ENCODE peak calls at places on chromosomes 16 and 17, in four cellular contexts. Q is GM12878, W is HCT116, M is H1. I is an unnamed sample.

GRCh38 chr17:46822388-46822921 is 4.0 kb upstream of the WNT3 start:
- DNase-seq in Q (no peak), W (peak; percentile 12), M (peak; percentile 95), I (no peak)

GRCh38 chr16:76222087-76222486 is 55.1 kb upstream of the CNTNAP4 start:
- DNase-seq in W (no peak), M (no peak), Q (no peak), I (no peak)

GRCh38 chr16:15704545-15704987 is 54.5 kb downstream of the NDE1 start:
- DNase-seq in M (peak; percentile 92), W (peak; percentile 39), Q (no peak), I (peak; percentile 77)

GRCh38 chr17:61174310-61174709 is 225.3 kb upstream of the TBX2 start:
- DNase-seq in W (no peak), M (no peak), Q (no peak), I (no peak)

GRCh38 chr17:8825802-8826201 is 26.6 kb upstream of the MFSD6L start:
- DNase-seq in W (no peak), M (peak; percentile 14), Q (no peak), I (no peak)

GRCh38 chr17:968812-969766 is 10.5 kb downstream of the NXN start:
- DNase-seq in W (peak; percentile 62), Q (no peak), M (no peak), I (peak; percentile 34)

GRCh38 chr17:79616801-79617200 is 6.0 kb upstream of the RBFOX3 start:
- DNase-seq in W (no peak), M (no peak), Q (no peak), I (no peak)

GRCh38 chr17:81832608-81833159 is 407 bp downstream of the MCRIP1 start:
- DNase-seq in W (no peak), Q (no peak), M (peak; percentile 71), I (peak; percentile 75)

GRCh38 chr17:44917456-44917855 is 2.2 kb upstream of the GFAP start:
- DNase-seq in M (no peak), Q (no peak), W (no peak), I (no peak)

GRCh38 chr17:923633-924032 is 55.9 kb downstream of the NXN start:
- DNase-seq in W (no peak), M (no peak), Q (no peak), I (no peak)

GRCh38 chr17:41689497-41690299 is 1.0 kb downstream of the EIF1 start:
- DNase-seq in W (no peak), Q (no peak), M (peak; percentile 70), I (peak; percentile 43)

GRCh38 chr17:4947411-4948165 is 742 bp downstream of the PFN1 start:
- DNase-seq in W (no peak), Q (no peak), M (peak; percentile 74), I (peak; percentile 81)
- TF ChIP-seq YY1 in W (no peak), Q (peak; percentile 43), M (no peak), I (no peak)

GRCh38 chr16:66693088-66693487 is 3.5 kb downstream of the CMTM4 start:
- DNase-seq in Q (no peak), M (no peak), W (no peak), I (no peak)
- TF ChIP-seq YY1 in Q (no peak), M (no peak), W (no peak), I (no peak)

DNA sequence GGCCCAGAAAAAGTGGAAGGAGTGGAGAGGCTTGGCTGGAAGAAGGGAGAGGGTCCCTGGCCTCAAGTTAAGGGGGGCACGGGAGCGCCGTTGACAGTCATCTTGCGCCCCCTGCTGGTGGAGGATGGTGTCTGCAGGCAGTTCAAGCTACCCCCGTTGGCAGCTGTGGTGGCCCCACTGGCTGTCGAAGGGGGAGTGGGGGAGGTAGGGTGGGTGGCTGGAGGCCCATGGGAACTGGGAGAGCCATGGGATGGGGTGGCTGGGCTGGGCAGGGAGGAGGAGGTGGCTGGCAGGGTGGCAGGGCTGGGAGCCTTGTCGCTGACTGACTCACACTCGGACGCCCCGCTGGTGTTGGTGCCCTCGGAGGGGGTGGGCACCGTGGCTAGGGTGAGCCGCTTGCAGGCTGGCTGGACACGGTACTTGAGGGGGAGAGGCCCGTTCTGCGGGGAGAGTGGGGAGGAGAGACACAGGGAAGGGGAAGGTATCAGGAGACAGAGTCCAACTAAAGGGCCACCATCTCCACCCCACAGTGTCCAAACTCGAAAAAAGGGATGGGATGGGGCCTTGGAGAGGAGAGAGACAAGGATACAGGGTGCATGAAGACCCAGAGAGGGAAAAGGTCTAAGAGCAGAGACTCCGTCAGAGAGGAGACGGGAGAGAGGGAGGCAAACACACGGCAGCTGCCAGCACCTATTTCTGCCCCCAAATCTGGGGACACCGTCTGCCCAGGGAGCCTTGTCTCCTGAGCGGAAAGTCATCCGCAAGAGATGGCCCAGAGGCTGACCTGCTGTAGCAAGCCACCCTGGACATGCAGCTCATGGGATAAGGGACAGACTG is 5.2 kb downstream of the CISD3 start:
- DNase-seq in W (no peak), M (peak; percentile 93), Q (no peak), I (peak; percentile 92)
- TF ChIP-seq YY1 in W (no peak), M (no peak), Q (peak; percentile 38), I (no peak)

DNA sequence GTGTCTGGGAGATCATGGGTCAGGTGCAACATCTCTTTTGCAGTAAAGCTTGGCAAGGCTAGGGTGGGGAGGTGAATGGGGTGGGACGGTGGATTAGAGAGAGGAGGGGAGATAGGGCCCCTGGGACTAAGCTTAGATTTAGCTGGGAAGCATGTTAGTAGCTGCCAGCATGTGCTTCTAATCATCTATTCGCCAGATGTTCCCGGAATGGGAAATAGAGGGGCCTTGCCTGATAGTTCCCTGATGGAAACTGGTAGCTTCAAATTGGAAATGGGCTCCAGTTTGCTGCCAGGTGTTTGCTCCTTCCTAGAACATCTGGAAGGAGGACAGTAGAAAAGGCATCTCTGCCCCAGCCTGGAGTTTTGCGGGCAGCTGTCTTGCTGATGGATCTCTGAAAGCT is 176.1 kb downstream of the CCDC182 start:
- DNase-seq in W (no peak), Q (no peak), M (no peak), I (peak; percentile 61)
- TF ChIP-seq YY1 in W (no peak), Q (no peak), M (no peak), I (no peak)

GRCh38 chr16:31138621-31139578 is 3.4 kb upstream of the PRSS8 start:
- DNase-seq in Q (no peak), M (peak; percentile 70), W (peak; percentile 84), I (peak; percentile 47)
- TF ChIP-seq YY1 in Q (no peak), M (no peak), W (no peak), I (no peak)